ENCODE peak calls at places on chromosomes 6 and 20, in four cellular contexts. One of them, this sample, is unnamed.

GRCh38 chr6:8238772-8239683 is 136.7 kb upstream of the EEF1E1 start:
- DNase-seq in IMR-90: no peak
- DNase-seq in H9: no peak
- DNase-seq in mesenchymal stem cell: no peak
- DNase-seq in this sample: no peak

GRCh38 chr20:2920473-2920872 is 47.2 kb downstream of the PTPRA start:
- DNase-seq in IMR-90: no peak
- DNase-seq in H9: no peak
- DNase-seq in mesenchymal stem cell: no peak
- DNase-seq in this sample: no peak

GRCh38 chr20:2387180-2387577 is 6.5 kb downstream of the TGM6 start:
- DNase-seq in IMR-90: peak
- DNase-seq in H9: peak
- DNase-seq in mesenchymal stem cell: peak
- DNase-seq in this sample: peak

GRCh38 chr20:43102394-43102793 is 87.3 kb downstream of the PTPRT start:
- DNase-seq in IMR-90: no peak
- DNase-seq in H9: peak
- DNase-seq in mesenchymal stem cell: no peak
- DNase-seq in this sample: peak

GRCh38 chr6:145169726-145170125 is 565.6 kb downstream of the EPM2A start:
- DNase-seq in IMR-90: no peak
- DNase-seq in H9: no peak
- DNase-seq in mesenchymal stem cell: no peak
- DNase-seq in this sample: no peak

GRCh38 chr20:9032758-9033157 is 36.1 kb upstream of the PLCB4 start:
- DNase-seq in IMR-90: peak
- DNase-seq in H9: no peak
- DNase-seq in mesenchymal stem cell: no peak
- DNase-seq in this sample: no peak

GRCh38 chr6:157808405-157808950 is 14.6 kb upstream of the SNX9 start:
- DNase-seq in IMR-90: no peak
- DNase-seq in H9: no peak
- DNase-seq in mesenchymal stem cell: no peak
- DNase-seq in this sample: no peak

GRCh38 chr20:23146111-23146640 is 60.1 kb upstream of the CD93 start:
- DNase-seq in IMR-90: no peak
- DNase-seq in H9: no peak
- DNase-seq in mesenchymal stem cell: no peak
- DNase-seq in this sample: no peak

GRCh38 chr6:6825153-6825847 is 236.8 kb downstream of the LY86 start:
- DNase-seq in IMR-90: no peak
- DNase-seq in H9: no peak
- DNase-seq in mesenchymal stem cell: no peak
- DNase-seq in this sample: no peak

GRCh38 chr6:12148841-12149240 is 136.7 kb downstream of the HIVEP1 start:
- DNase-seq in IMR-90: no peak
- DNase-seq in H9: no peak
- DNase-seq in mesenchymal stem cell: peak
- DNase-seq in this sample: no peak

GRCh38 chr6:116386581-116387299 is 16.0 kb downstream of the DSE start:
- DNase-seq in IMR-90: peak
- DNase-seq in H9: no peak
- DNase-seq in mesenchymal stem cell: peak
- DNase-seq in this sample: no peak

GRCh38 chr6:156174026-156174880 is 602.9 kb upstream of the ARID1B start:
- DNase-seq in IMR-90: no peak
- DNase-seq in H9: no peak
- DNase-seq in mesenchymal stem cell: no peak
- DNase-seq in this sample: no peak

GRCh38 chr6:37653933-37654565 is 43.6 kb downstream of the MDGA1 start:
- DNase-seq in IMR-90: peak
- DNase-seq in H9: peak
- DNase-seq in mesenchymal stem cell: no peak
- DNase-seq in this sample: peak

GRCh38 chr6:79538481-79538971 is 1.3 kb upstream of the LCA5 start:
- DNase-seq in IMR-90: no peak
- DNase-seq in H9: no peak
- DNase-seq in mesenchymal stem cell: peak
- DNase-seq in this sample: no peak

GRCh38 chr6:30207619-30208295 is 5.4 kb downstream of the TRIM26 start:
- DNase-seq in IMR-90: no peak
- DNase-seq in H9: no peak
- DNase-seq in mesenchymal stem cell: no peak
- DNase-seq in this sample: no peak

GRCh38 chr6:12479885-12480284 is 189.7 kb downstream of the EDN1 start:
- DNase-seq in IMR-90: peak
- DNase-seq in H9: no peak
- DNase-seq in mesenchymal stem cell: no peak
- DNase-seq in this sample: no peak

GRCh38 chr20:768426-768978 is at the start of gene SLC52A3:
- DNase-seq in IMR-90: no peak
- DNase-seq in H9: peak
- DNase-seq in mesenchymal stem cell: no peak
- DNase-seq in this sample: peak

GRCh38 chr6:89944826-89945407 is 50.6 kb downstream of the GJA10 start:
- DNase-seq in IMR-90: peak
- DNase-seq in H9: no peak
- DNase-seq in mesenchymal stem cell: peak
- DNase-seq in this sample: no peak

GRCh38 chr6:53959717-53960116 is 151.5 kb upstream of the MLIP start:
- DNase-seq in IMR-90: peak
- DNase-seq in H9: no peak
- DNase-seq in mesenchymal stem cell: peak
- DNase-seq in this sample: no peak

GRCh38 chr20:35215066-35215956 is 11.2 kb upstream of the MMP24 start:
- DNase-seq in IMR-90: peak
- DNase-seq in H9: no peak
- DNase-seq in mesenchymal stem cell: peak
- DNase-seq in this sample: no peak

GRCh38 chr6:335146-335545 is 42.9 kb downstream of the DUSP22 start:
- DNase-seq in IMR-90: no peak
- DNase-seq in H9: no peak
- DNase-seq in mesenchymal stem cell: no peak
- DNase-seq in this sample: no peak

GRCh38 chr6:14674867-14675648 is 557.5 kb downstream of the CD83 start:
- DNase-seq in IMR-90: no peak
- DNase-seq in H9: no peak
- DNase-seq in mesenchymal stem cell: no peak
- DNase-seq in this sample: no peak

GRCh38 chr20:13420625-13421024 is 199.6 kb downstream of the ISM1 start:
- DNase-seq in IMR-90: no peak
- DNase-seq in H9: no peak
- DNase-seq in mesenchymal stem cell: no peak
- DNase-seq in this sample: no peak

GRCh38 chr6:39266375-39266774 is 37.1 kb upstream of the KCNK5 start:
- DNase-seq in IMR-90: no peak
- DNase-seq in H9: no peak
- DNase-seq in mesenchymal stem cell: no peak
- DNase-seq in this sample: no peak

GRCh38 chr20:40703981-40704530 is 15.0 kb upstream of the MAFB start:
- DNase-seq in IMR-90: no peak
- DNase-seq in H9: no peak
- DNase-seq in mesenchymal stem cell: no peak
- DNase-seq in this sample: no peak

GRCh38 chr6:157513004-157513603 is 132.1 kb downstream of the ZDHHC14 start:
- DNase-seq in IMR-90: peak
- DNase-seq in H9: no peak
- DNase-seq in mesenchymal stem cell: no peak
- DNase-seq in this sample: no peak

GRCh38 chr20:44449864-44450263 is 25.8 kb upstream of the TTPAL start:
- DNase-seq in IMR-90: no peak
- DNase-seq in H9: no peak
- DNase-seq in mesenchymal stem cell: no peak
- DNase-seq in this sample: no peak

GRCh38 chr6:71393471-71393870 is 104.9 kb downstream of the OGFRL1 start:
- DNase-seq in IMR-90: peak
- DNase-seq in H9: no peak
- DNase-seq in mesenchymal stem cell: peak
- DNase-seq in this sample: no peak

GRCh38 chr20:50305636-50306477 is 115.2 kb downstream of the CEBPB start:
- DNase-seq in IMR-90: no peak
- DNase-seq in H9: no peak
- DNase-seq in mesenchymal stem cell: peak
- DNase-seq in this sample: no peak

GRCh38 chr20:34262488-34263288 is 21.5 kb downstream of the ASIP start:
- DNase-seq in IMR-90: peak
- DNase-seq in H9: no peak
- DNase-seq in mesenchymal stem cell: peak
- DNase-seq in this sample: no peak

GRCh38 chr20:8399963-8400362 is 267.9 kb downstream of the PLCB1 start:
- DNase-seq in IMR-90: no peak
- DNase-seq in H9: no peak
- DNase-seq in mesenchymal stem cell: no peak
- DNase-seq in this sample: no peak

GRCh38 chr6:42564496-42564890 is 664 bp downstream of the UBR2 start:
- DNase-seq in IMR-90: no peak
- DNase-seq in H9: no peak
- DNase-seq in mesenchymal stem cell: peak
- DNase-seq in this sample: no peak

DNA sequence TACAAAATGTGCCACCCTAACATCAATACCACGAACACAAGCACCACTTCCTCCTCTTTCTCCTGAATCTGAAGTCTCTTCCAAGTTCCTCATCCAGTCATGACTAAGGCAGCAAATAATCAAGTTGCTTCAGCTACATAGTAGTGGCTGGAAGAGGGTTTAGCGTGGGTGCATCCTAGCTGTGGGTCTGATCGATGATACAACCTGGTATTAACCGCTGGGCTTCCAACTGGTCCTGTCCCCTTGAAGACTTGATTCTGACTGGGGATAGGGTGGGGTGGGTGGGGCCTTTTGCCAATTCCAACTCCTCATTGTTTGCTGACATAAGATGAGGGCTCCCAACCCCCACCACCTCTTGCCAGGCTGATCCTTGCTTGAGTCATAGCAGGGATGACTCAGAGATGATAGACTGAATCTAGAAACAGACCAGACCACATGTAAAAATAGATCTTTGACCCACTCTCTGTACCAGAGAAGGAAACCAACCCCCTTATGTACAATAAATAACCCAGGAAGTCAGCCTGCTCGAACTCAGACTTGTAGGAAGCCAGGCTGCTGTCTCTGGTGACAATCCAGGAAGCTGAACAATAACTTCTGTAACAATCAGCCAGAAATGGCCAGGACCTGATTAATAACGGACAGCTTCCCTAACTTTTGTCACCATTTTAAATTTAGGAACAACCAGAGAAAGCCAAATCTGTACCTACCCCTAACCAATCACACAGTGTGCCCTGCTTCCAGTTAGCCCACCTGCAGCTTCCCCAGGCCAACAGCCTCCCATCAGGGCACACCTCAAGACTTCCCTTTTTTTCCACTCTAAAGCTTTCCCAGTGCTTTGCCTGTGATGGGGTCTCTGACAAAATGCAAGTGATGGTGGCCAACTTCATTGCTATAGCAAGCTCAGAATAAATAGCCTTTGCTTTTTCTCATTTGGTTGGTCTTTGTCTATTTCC is 68.9 kb upstream of the FAM184A start:
- DNase-seq in IMR-90: peak
- DNase-seq in H9: no peak
- DNase-seq in mesenchymal stem cell: peak
- DNase-seq in this sample: peak
- H4K91ac ChIP-seq in IMR-90: peak
- H4K91ac ChIP-seq in H9: no peak
- H4K91ac ChIP-seq in mesenchymal stem cell: peak
- H4K91ac ChIP-seq in this sample: no peak

GRCh38 chr6:2755456-2755855 is 4.7 kb upstream of the MYLK4 start:
- DNase-seq in IMR-90: no peak
- DNase-seq in H9: no peak
- DNase-seq in mesenchymal stem cell: no peak
- DNase-seq in this sample: no peak
- H4K91ac ChIP-seq in IMR-90: no peak
- H4K91ac ChIP-seq in H9: no peak
- H4K91ac ChIP-seq in mesenchymal stem cell: no peak
- H4K91ac ChIP-seq in this sample: no peak

GRCh38 chr6:170163405-170164170 is 127.3 kb downstream of the DLL1 start:
- DNase-seq in IMR-90: no peak
- DNase-seq in H9: no peak
- DNase-seq in mesenchymal stem cell: no peak
- DNase-seq in this sample: no peak
- H4K91ac ChIP-seq in IMR-90: no peak
- H4K91ac ChIP-seq in H9: no peak
- H4K91ac ChIP-seq in mesenchymal stem cell: peak
- H4K91ac ChIP-seq in this sample: no peak

GRCh38 chr6:170199716-170200115 is 91.2 kb downstream of the DLL1 start:
- DNase-seq in IMR-90: no peak
- DNase-seq in H9: no peak
- DNase-seq in mesenchymal stem cell: no peak
- DNase-seq in this sample: peak
- H4K91ac ChIP-seq in IMR-90: no peak
- H4K91ac ChIP-seq in H9: no peak
- H4K91ac ChIP-seq in mesenchymal stem cell: no peak
- H4K91ac ChIP-seq in this sample: no peak

GRCh38 chr20:58980711-58981563 is at the start of gene NELFCD:
- DNase-seq in IMR-90: peak
- DNase-seq in H9: peak
- DNase-seq in mesenchymal stem cell: peak
- DNase-seq in this sample: peak
- H4K91ac ChIP-seq in IMR-90: peak
- H4K91ac ChIP-seq in H9: no peak
- H4K91ac ChIP-seq in mesenchymal stem cell: peak
- H4K91ac ChIP-seq in this sample: peak

DNA sequence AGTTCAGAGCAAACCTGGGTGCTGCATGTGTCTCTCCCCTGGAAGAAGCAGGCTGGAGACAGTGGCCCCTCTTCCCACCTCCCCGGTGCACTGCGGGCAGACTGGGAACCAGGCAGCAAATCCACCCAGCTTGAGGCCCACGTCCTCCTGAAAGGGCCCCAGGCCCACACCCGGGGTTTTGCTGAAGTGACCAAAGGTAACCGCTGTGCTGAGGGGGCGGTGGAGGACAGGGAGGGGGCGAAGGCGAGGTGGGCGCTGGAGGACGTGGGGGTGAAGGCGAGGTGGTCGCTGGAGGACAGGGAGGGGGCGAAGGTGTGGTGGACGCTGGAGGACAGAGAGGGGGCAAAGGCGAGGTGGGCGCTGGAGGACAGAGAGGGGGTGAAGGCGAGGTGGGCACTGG is 1.8 kb upstream of the BIRC7 start:
- DNase-seq in IMR-90: no peak
- DNase-seq in H9: no peak
- DNase-seq in mesenchymal stem cell: no peak
- DNase-seq in this sample: no peak
- H4K91ac ChIP-seq in IMR-90: peak
- H4K91ac ChIP-seq in H9: no peak
- H4K91ac ChIP-seq in mesenchymal stem cell: peak
- H4K91ac ChIP-seq in this sample: no peak